ENCODE peak calls at places on chromosome 6, in eight cellular contexts. E is CD4-positive, CD25-positive, alpha-beta regulatory T cell; B is ELF-1; I is body of pancreas; A is retina; G is iPS DF 6.9; H is activated naive CD8-positive, alpha-beta T cell treated with anti-CD3 and anti-CD28 coated beads, Interleukin-2, amount 10 ng/mL, durations not matched to agents 7 days and 5 days; W is stimulated activated CD4-positive, alpha-beta T cell treated with anti-CD3 and anti-CD28 coated beads, Interleukin-1b, Interleukin-23, amount 100 ng/mL, for 48 hours. V is an unnamed sample.

GRCh38 chr6:126764696-126765095 is 353.8 kb upstream of the RSPO3 start:
- DNase-seq in A (no peak), G (no peak), H (no peak), I (no peak), E (no peak), B (no peak), W (no peak), V (no peak)

GRCh38 chr6:132820629-132821381 is 6.4 kb downstream of the RPS12 start:
- DNase-seq in I (no peak), G (no peak), A (no peak), B (peak), H (no peak), E (no peak), W (no peak), V (no peak)

GRCh38 chr6:42010185-42010872 is 40.0 kb upstream of the TAF8 start:
- DNase-seq in E (no peak), W (no peak), H (peak), B (peak), G (no peak), I (no peak), A (peak), V (no peak)

GRCh38 chr6:53593001-53593488 is 48.1 kb upstream of the GCLC start:
- DNase-seq in G (no peak), W (no peak), B (no peak), A (no peak), E (no peak), I (no peak), H (no peak), V (no peak)

GRCh38 chr6:53107091-53107490 is 41.5 kb downstream of the GCM1 start:
- DNase-seq in W (no peak), B (no peak), H (no peak), I (no peak), G (no peak), E (no peak), A (no peak), V (no peak)

GRCh38 chr6:3310710-3311109 is 52.0 kb downstream of the PSMG4 start:
- DNase-seq in H (no peak), W (no peak), I (no peak), A (no peak), G (no peak), E (no peak), B (no peak), V (no peak)

GRCh38 chr6:105363100-105363754 is 39.7 kb downstream of the PREP start:
- DNase-seq in G (no peak), W (no peak), B (no peak), I (no peak), A (peak), H (no peak), E (no peak), V (no peak)

GRCh38 chr6:75818061-75818855 is 69.2 kb downstream of the MYO6 start:
- DNase-seq in A (no peak), H (no peak), B (no peak), G (no peak), E (no peak), W (no peak), I (no peak), V (no peak)

GRCh38 chr6:14567031-14567430 is 449.5 kb downstream of the CD83 start:
- DNase-seq in G (no peak), H (no peak), B (no peak), I (no peak), A (no peak), E (no peak), W (no peak), V (no peak)

GRCh38 chr6:38387994-38388393 is 251.7 kb downstream of the BTBD9 start:
- DNase-seq in I (no peak), B (no peak), A (no peak), H (no peak), G (no peak), E (no peak), W (no peak), V (no peak)

GRCh38 chr6:32069460-32069859 is 31.2 kb downstream of the CYP21A2 start:
- DNase-seq in G (no peak), E (no peak), W (no peak), B (no peak), H (no peak), A (no peak), I (no peak), V (no peak)

GRCh38 chr6:134515976-134516375 is 198.1 kb upstream of the SGK1 start:
- DNase-seq in W (no peak), I (no peak), E (no peak), B (no peak), A (no peak), G (no peak), H (no peak), V (no peak)

GRCh38 chr6:73704260-73704659 is 8.3 kb downstream of the CD109 start:
- DNase-seq in B (peak), A (no peak), H (no peak), W (peak), I (no peak), E (no peak), G (no peak), V (no peak)

GRCh38 chr6:36404164-36404563 is 16.7 kb upstream of the ETV7 start:
- DNase-seq in G (no peak), B (no peak), W (no peak), H (no peak), I (no peak), E (no peak), A (no peak), V (no peak)

GRCh38 chr6:134482585-134483346 is 164.9 kb upstream of the SGK1 start:
- DNase-seq in H (no peak), G (no peak), I (peak), W (no peak), A (no peak), E (no peak), B (no peak), V (no peak)

GRCh38 chr6:163705923-163706322 is 291.4 kb downstream of the QKI start:
- DNase-seq in G (no peak), A (no peak), E (no peak), I (no peak), H (no peak), B (no peak), W (no peak), V (no peak)

GRCh38 chr6:13629459-13630116 is 14.5 kb downstream of the NOL7 start:
- DNase-seq in B (no peak), G (no peak), A (no peak), E (no peak), I (no peak), W (no peak), H (no peak), V (no peak)

GRCh38 chr6:169921853-169922779 is 170.7 kb downstream of the ERMARD start:
- DNase-seq in E (no peak), G (no peak), B (no peak), W (peak), A (no peak), H (peak), I (no peak), V (no peak)

GRCh38 chr6:30876039-30876730 is 8.1 kb upstream of the DDR1 start:
- DNase-seq in G (no peak), A (no peak), B (no peak), I (peak), H (no peak), W (no peak), E (no peak), V (no peak)

GRCh38 chr6:121881974-121882667 is 446.7 kb downstream of the GJA1 start:
- DNase-seq in B (no peak), H (no peak), G (no peak), W (no peak), E (no peak), A (no peak), I (no peak), V (no peak)

GRCh38 chr6:161318456-161318855 is 44.6 kb upstream of the AGPAT4 start:
- DNase-seq in B (no peak), A (peak), E (no peak), G (no peak), H (no peak), W (no peak), I (no peak), V (no peak)

GRCh38 chr6:158867381-158868121 is 48.4 kb upstream of the EZR start:
- DNase-seq in G (no peak), H (no peak), E (no peak), B (no peak), A (no peak), I (peak), W (no peak), V (no peak)

GRCh38 chr6:37283268-37283667 is 25.3 kb upstream of the TMEM217 start:
- DNase-seq in B (no peak), G (no peak), W (no peak), A (no peak), H (no peak), I (no peak), E (no peak), V (no peak)

GRCh38 chr6:54335871-54336270 is 27.6 kb downstream of the TINAG start:
- DNase-seq in I (no peak), W (no peak), E (no peak), G (no peak), A (no peak), H (no peak), B (peak), V (no peak)

GRCh38 chr6:108771421-108771820 is 76.8 kb upstream of the ARMC2 start:
- DNase-seq in B (no peak), A (no peak), E (no peak), G (no peak), I (no peak), W (no peak), H (no peak), V (no peak)

GRCh38 chr6:84003140-84003539 is 30.4 kb upstream of the MRAP2 start:
- DNase-seq in E (no peak), G (no peak), A (no peak), I (no peak), W (no peak), B (no peak), H (no peak), V (no peak)

GRCh38 chr6:71979911-71980310 is 93.6 kb downstream of the RIMS1 start:
- DNase-seq in W (no peak), E (no peak), G (no peak), B (no peak), I (no peak), H (no peak), A (no peak), V (no peak)

GRCh38 chr6:107569456-107569855 is 79.5 kb downstream of the SOBP start:
- DNase-seq in I (no peak), A (no peak), E (no peak), B (no peak), H (no peak), W (no peak), G (no peak), V (no peak)

GRCh38 chr6:24154121-24154520 is 28.1 kb downstream of the NRSN1 start:
- DNase-seq in A (no peak), I (no peak), E (no peak), H (no peak), G (no peak), W (no peak), B (no peak), V (no peak)

GRCh38 chr6:106626485-106626884 is 2.8 kb downstream of the RTN4IP1 start:
- DNase-seq in A (no peak), E (no peak), H (no peak), W (no peak), G (no peak), I (no peak), B (peak), V (no peak)

GRCh38 chr6:151616091-151616513 is 122.3 kb downstream of the CCDC170 start:
- DNase-seq in A (no peak), I (no peak), B (peak), W (no peak), E (no peak), G (no peak), H (no peak), V (no peak)

GRCh38 chr6:23784313-23784919 is 341.6 kb upstream of the NRSN1 start:
- DNase-seq in W (no peak), A (no peak), I (no peak), G (no peak), H (no peak), B (no peak), E (no peak), V (no peak)